ENCODE peak calls at places on chromosomes 12 and 14, in four cellular contexts. Q is GM06990; G is tibial artery; S is naive thymus-derived CD8-positive, alpha-beta T cell. M is an unnamed sample.

GRCh38 chr14:37051680-37052079 is 120.7 kb downstream of the SLC25A21 start:
- DNase-seq in S (no peak), G (no peak), Q (no peak), M (no peak)

GRCh38 chr12:39574785-39575497 is 44.7 kb downstream of the ABCD2 start:
- DNase-seq in G (no peak), S (no peak), Q (no peak), M (no peak)

GRCh38 chr14:97219356-97220017 is 422.3 kb downstream of the VRK1 start:
- DNase-seq in G (no peak), Q (no peak), S (peak), M (no peak)

GRCh38 chr12:52059582-52060497 is 8.6 kb downstream of the NR4A1 start:
- DNase-seq in S (no peak), G (no peak), Q (no peak), M (no peak)

GRCh38 chr12:13211859-13212664 is 15.5 kb downstream of the EMP1 start:
- DNase-seq in Q (peak), G (no peak), S (peak), M (no peak)

GRCh38 chr14:32590157-32590556 is 261.1 kb downstream of the AKAP6 start:
- DNase-seq in G (no peak), Q (no peak), S (no peak), M (peak)

GRCh38 chr14:65062096-65063075 is 39.9 kb downstream of the MAX start:
- DNase-seq in G (no peak), Q (no peak), S (no peak), M (no peak)

GRCh38 chr12:27305673-27306504 is 26.7 kb upstream of the BMAL2 start:
- DNase-seq in G (no peak), Q (no peak), S (peak), M (no peak)

GRCh38 chr14:68544150-68544892 is 248.5 kb downstream of the ZFP36L1 start:
- DNase-seq in S (no peak), Q (no peak), G (peak), M (peak)

GRCh38 chr14:95495093-95495492 is 21.4 kb downstream of the SYNE3 start:
- DNase-seq in S (no peak), Q (no peak), G (no peak), M (no peak)

GRCh38 chr12:109255377-109255776 is 53.7 kb downstream of the FOXN4 start:
- DNase-seq in S (no peak), G (no peak), Q (no peak), M (no peak)

GRCh38 chr12:101172316-101172715 is 37.7 kb downstream of the SLC5A8 start:
- DNase-seq in G (no peak), Q (no peak), S (no peak), M (no peak)

GRCh38 chr12:129819391-129819790 is 84.4 kb downstream of the TMEM132D start:
- DNase-seq in G (no peak), S (no peak), Q (no peak), M (no peak)

GRCh38 chr12:39660101-39660500 is 40.5 kb upstream of the ABCD2 start:
- DNase-seq in Q (no peak), G (no peak), S (no peak), M (no peak)

GRCh38 chr14:89899917-89900680 is 54.4 kb downstream of the EFCAB11 start:
- DNase-seq in Q (no peak), S (peak), G (no peak), M (no peak)

M was measured in psoas muscle.